ENCODE peak calls at places on chromosomes 7 and 10, in seven cellular contexts. V is putamen; Z is adrenal gland; O is activated naive CD4-positive, alpha-beta T cell; Y is midbrain; L is amniotic stem cell; F is Calu3. T is an unnamed sample.
A peak's percentile ranks its signal among the peaks of the same experiment; 100 is the strongest.

GRCh38 chr10:62632071-62632809 is 172.3 kb upstream of the ADO start:
- DNase-seq in Y (no peak), F (no peak), L (no peak), O (no peak), V (peak; percentile 43), Z (no peak), T (peak; percentile 39)

GRCh38 chr10:132684164-132684891 is 101.6 kb downstream of the NKX6-2 start:
- DNase-seq in L (no peak), Z (peak; percentile 9), V (no peak), Y (peak; percentile 5), F (peak; percentile 10), O (no peak), T (no peak)

GRCh38 chr7:155234950-155235789 is 62.5 kb upstream of the INSIG1 start:
- DNase-seq in Z (no peak), L (no peak), V (no peak), F (peak; percentile 59), O (no peak), Y (no peak), T (no peak)

GRCh38 chr7:66524738-66525137 is 103.9 kb upstream of the KCTD7 start:
- DNase-seq in Y (no peak), F (no peak), V (no peak), O (no peak), L (no peak), Z (no peak), T (no peak)

GRCh38 chr10:6493521-6494451 is 86.3 kb downstream of the PRKCQ start:
- DNase-seq in F (no peak), L (no peak), V (no peak), O (no peak), Z (no peak), Y (no peak), T (no peak)

GRCh38 chr7:34756025-34756437 is 98.0 kb downstream of the NPSR1 start:
- DNase-seq in V (no peak), Z (no peak), Y (no peak), F (peak; percentile 27), O (no peak), L (no peak), T (no peak)

GRCh38 chr10:129533281-129533680 is 66.2 kb downstream of the MGMT start:
- DNase-seq in F (no peak), Y (no peak), O (no peak), L (no peak), V (no peak), Z (no peak), T (no peak)

GRCh38 chr10:33238643-33239042 is 95.8 kb downstream of the NRP1 start:
- DNase-seq in Y (no peak), Z (no peak), L (peak; percentile 48), F (no peak), V (no peak), O (no peak), T (no peak)

GRCh38 chr10:93503075-93503474 is 6.7 kb downstream of the CEP55 start:
- DNase-seq in F (no peak), L (no peak), Y (no peak), Z (no peak), V (no peak), O (no peak), T (no peak)

GRCh38 chr7:30074422-30075030 is 46.3 kb downstream of the PLEKHA8 start:
- DNase-seq in F (peak; percentile 23), Y (no peak), O (no peak), V (no peak), Z (no peak), L (peak; percentile 20), T (no peak)

GRCh38 chr7:129970816-129971215 is 18.1 kb upstream of the UBE2H start:
- DNase-seq in L (no peak), O (no peak), Z (no peak), Y (no peak), F (peak; percentile 55), V (no peak), T (no peak)

GRCh38 chr10:24952701-24953349 is 419 bp upstream of the PRTFDC1 start:
- DNase-seq in F (peak; percentile 71), Z (peak; percentile 55), L (no peak), O (peak; percentile 8), V (peak; percentile 68), Y (peak; percentile 63), T (peak; percentile 51)

GRCh38 chr7:30776971-30777370 is 5.8 kb downstream of the MINDY4 start:
- DNase-seq in Y (no peak), L (no peak), Z (peak; percentile 59), V (no peak), O (no peak), F (no peak), T (no peak)

GRCh38 chr7:112134039-112134438 is 72.2 kb downstream of the DOCK4 start:
- DNase-seq in Y (peak; percentile 40), Z (no peak), O (no peak), L (no peak), F (no peak), V (no peak), T (no peak)

GRCh38 chr10:48289652-48290238 is 15.2 kb upstream of the FRMPD2 start:
- DNase-seq in V (peak; percentile 42), F (peak; percentile 69), Y (peak; percentile 77), L (no peak), Z (peak; percentile 67), O (peak; percentile 8), T (peak; percentile 54)

GRCh38 chr10:11232222-11232961 is 214.7 kb downstream of the CELF2 start:
- DNase-seq in F (no peak), O (no peak), V (no peak), L (no peak), Z (no peak), Y (no peak), T (no peak)

T was measured in right cardiac atrium.